ENCODE peak calls at places on chromosomes 12 and 14, in nine cellular contexts. One of them, this sample, is unnamed.

GRCh38 chr12:14773685-14774073 is 29.6 kb downstream of the WBP11 start:
- DNase-seq in cardiac muscle cell: no peak
- DNase-seq in fibroblast of lung: no peak
- DNase-seq in lower lobe of right lung: peak; percentile 53
- DNase-seq in pancreas: peak; percentile 73
- DNase-seq in left lung: peak; percentile 68
- DNase-seq in PC-9: no peak
- DNase-seq in gastrocnemius medialis: no peak
- DNase-seq in A673: no peak
- DNase-seq in this sample: no peak

GRCh38 chr12:93060666-93061413 is 131.7 kb upstream of the EEA1 start:
- DNase-seq in cardiac muscle cell: peak; percentile 80
- DNase-seq in left lung: no peak
- DNase-seq in fibroblast of lung: peak; percentile 47
- DNase-seq in lower lobe of right lung: no peak
- DNase-seq in gastrocnemius medialis: no peak
- DNase-seq in A673: peak; percentile 76
- DNase-seq in pancreas: no peak
- DNase-seq in PC-9: no peak
- DNase-seq in this sample: peak; percentile 30

GRCh38 chr12:47207829-47208248 is 128.1 kb upstream of the AMIGO2 start:
- DNase-seq in gastrocnemius medialis: no peak
- DNase-seq in left lung: no peak
- DNase-seq in PC-9: no peak
- DNase-seq in lower lobe of right lung: no peak
- DNase-seq in pancreas: no peak
- DNase-seq in cardiac muscle cell: no peak
- DNase-seq in fibroblast of lung: no peak
- DNase-seq in A673: no peak
- DNase-seq in this sample: no peak

GRCh38 chr14:59912443-59912842 is 7.5 kb upstream of the LRRC9 start:
- DNase-seq in A673: no peak
- DNase-seq in PC-9: no peak
- DNase-seq in fibroblast of lung: no peak
- DNase-seq in pancreas: no peak
- DNase-seq in cardiac muscle cell: no peak
- DNase-seq in gastrocnemius medialis: no peak
- DNase-seq in left lung: no peak
- DNase-seq in lower lobe of right lung: no peak
- DNase-seq in this sample: no peak

GRCh38 chr14:99137001-99137700 is 134.8 kb downstream of the BCL11B start:
- DNase-seq in PC-9: no peak
- DNase-seq in gastrocnemius medialis: no peak
- DNase-seq in fibroblast of lung: no peak
- DNase-seq in cardiac muscle cell: no peak
- DNase-seq in A673: no peak
- DNase-seq in pancreas: no peak
- DNase-seq in left lung: no peak
- DNase-seq in lower lobe of right lung: no peak
- DNase-seq in this sample: peak; percentile 22

GRCh38 chr14:94761348-94761998 is 8.4 kb downstream of the GSC start:
- DNase-seq in PC-9: no peak
- DNase-seq in A673: no peak
- DNase-seq in gastrocnemius medialis: peak; percentile 62
- DNase-seq in cardiac muscle cell: no peak
- DNase-seq in fibroblast of lung: no peak
- DNase-seq in left lung: no peak
- DNase-seq in lower lobe of right lung: no peak
- DNase-seq in pancreas: no peak
- DNase-seq in this sample: no peak

GRCh38 chr12:109160433-109160832 is 44.0 kb downstream of the ACACB start:
- DNase-seq in cardiac muscle cell: no peak
- DNase-seq in left lung: no peak
- DNase-seq in lower lobe of right lung: no peak
- DNase-seq in fibroblast of lung: no peak
- DNase-seq in PC-9: no peak
- DNase-seq in gastrocnemius medialis: peak; percentile 37
- DNase-seq in pancreas: no peak
- DNase-seq in A673: no peak
- DNase-seq in this sample: no peak

GRCh38 chr12:94174576-94174975 is 26.2 kb downstream of the PLXNC1 start:
- DNase-seq in lower lobe of right lung: peak; percentile 66
- DNase-seq in left lung: peak; percentile 78
- DNase-seq in PC-9: no peak
- DNase-seq in pancreas: no peak
- DNase-seq in fibroblast of lung: no peak
- DNase-seq in gastrocnemius medialis: no peak
- DNase-seq in cardiac muscle cell: no peak
- DNase-seq in A673: no peak
- DNase-seq in this sample: no peak

GRCh38 chr14:58560208-58560607 is 77.6 kb upstream of the DACT1 start:
- DNase-seq in PC-9: no peak
- DNase-seq in fibroblast of lung: peak; percentile 72
- DNase-seq in gastrocnemius medialis: no peak
- DNase-seq in lower lobe of right lung: no peak
- DNase-seq in cardiac muscle cell: peak; percentile 75
- DNase-seq in A673: peak; percentile 89
- DNase-seq in left lung: no peak
- DNase-seq in pancreas: no peak
- DNase-seq in this sample: no peak

GRCh38 chr12:1173806-1174617 is 183.0 kb downstream of the ERC1 start:
- DNase-seq in cardiac muscle cell: no peak
- DNase-seq in A673: no peak
- DNase-seq in fibroblast of lung: no peak
- DNase-seq in PC-9: no peak
- DNase-seq in lower lobe of right lung: no peak
- DNase-seq in gastrocnemius medialis: no peak
- DNase-seq in pancreas: no peak
- DNase-seq in left lung: no peak
- DNase-seq in this sample: no peak

GRCh38 chr14:104436741-104437701 is 142.5 kb upstream of the C14orf180 start:
- DNase-seq in cardiac muscle cell: no peak
- DNase-seq in lower lobe of right lung: peak; percentile 40
- DNase-seq in A673: no peak
- DNase-seq in fibroblast of lung: no peak
- DNase-seq in PC-9: no peak
- DNase-seq in gastrocnemius medialis: no peak
- DNase-seq in left lung: peak; percentile 71
- DNase-seq in pancreas: peak; percentile 83
- DNase-seq in this sample: peak; percentile 62

GRCh38 chr12:124326104-124326503 is 31.2 kb downstream of the RFLNA start:
- DNase-seq in pancreas: no peak
- DNase-seq in PC-9: no peak
- DNase-seq in lower lobe of right lung: no peak
- DNase-seq in left lung: peak; percentile 77
- DNase-seq in gastrocnemius medialis: no peak
- DNase-seq in A673: no peak
- DNase-seq in cardiac muscle cell: no peak
- DNase-seq in fibroblast of lung: no peak
- DNase-seq in this sample: no peak

GRCh38 chr14:59116984-59117415 is 71.5 kb upstream of the DAAM1 start:
- DNase-seq in left lung: no peak
- DNase-seq in gastrocnemius medialis: no peak
- DNase-seq in cardiac muscle cell: no peak
- DNase-seq in fibroblast of lung: peak; percentile 51
- DNase-seq in A673: no peak
- DNase-seq in pancreas: no peak
- DNase-seq in PC-9: no peak
- DNase-seq in lower lobe of right lung: no peak
- DNase-seq in this sample: no peak

GRCh38 chr12:122184522-122184921 is 1.6 kb downstream of the LRRC43 start:
- DNase-seq in left lung: no peak
- DNase-seq in lower lobe of right lung: no peak
- DNase-seq in PC-9: no peak
- DNase-seq in fibroblast of lung: no peak
- DNase-seq in pancreas: no peak
- DNase-seq in gastrocnemius medialis: no peak
- DNase-seq in A673: no peak
- DNase-seq in cardiac muscle cell: no peak
- DNase-seq in this sample: no peak

GRCh38 chr14:23095196-23096108 is at the start of gene C14orf119:
- DNase-seq in lower lobe of right lung: peak; percentile 99
- DNase-seq in left lung: peak; percentile 95
- DNase-seq in gastrocnemius medialis: peak; percentile 100
- DNase-seq in cardiac muscle cell: peak; percentile 100
- DNase-seq in PC-9: peak; percentile 96
- DNase-seq in A673: peak; percentile 100
- DNase-seq in pancreas: no peak
- DNase-seq in fibroblast of lung: peak; percentile 98
- DNase-seq in this sample: peak; percentile 97

GRCh38 chr14:34792593-34792992 is 78.2 kb upstream of the CFL2 start:
- DNase-seq in fibroblast of lung: no peak
- DNase-seq in A673: no peak
- DNase-seq in lower lobe of right lung: no peak
- DNase-seq in PC-9: no peak
- DNase-seq in gastrocnemius medialis: no peak
- DNase-seq in cardiac muscle cell: no peak
- DNase-seq in pancreas: no peak
- DNase-seq in left lung: no peak
- DNase-seq in this sample: no peak

GRCh38 chr12:110258466-110258865 is 22.6 kb upstream of the ATP2A2 start:
- DNase-seq in PC-9: no peak
- DNase-seq in left lung: no peak
- DNase-seq in pancreas: no peak
- DNase-seq in fibroblast of lung: no peak
- DNase-seq in lower lobe of right lung: no peak
- DNase-seq in cardiac muscle cell: no peak
- DNase-seq in A673: no peak
- DNase-seq in gastrocnemius medialis: no peak
- DNase-seq in this sample: no peak

GRCh38 chr14:38481939-38482678 is 226.2 kb upstream of the CLEC14A start:
- DNase-seq in lower lobe of right lung: peak; percentile 45
- DNase-seq in pancreas: no peak
- DNase-seq in cardiac muscle cell: peak; percentile 47
- DNase-seq in fibroblast of lung: peak; percentile 37
- DNase-seq in left lung: no peak
- DNase-seq in PC-9: peak; percentile 72
- DNase-seq in gastrocnemius medialis: no peak
- DNase-seq in A673: peak; percentile 5
- DNase-seq in this sample: no peak

GRCh38 chr14:101199028-101199770 is 295.7 kb upstream of the RTL1 start:
- DNase-seq in gastrocnemius medialis: no peak
- DNase-seq in pancreas: no peak
- DNase-seq in cardiac muscle cell: no peak
- DNase-seq in left lung: no peak
- DNase-seq in PC-9: no peak
- DNase-seq in lower lobe of right lung: peak; percentile 20
- DNase-seq in fibroblast of lung: no peak
- DNase-seq in A673: no peak
- DNase-seq in this sample: no peak

DNA sequence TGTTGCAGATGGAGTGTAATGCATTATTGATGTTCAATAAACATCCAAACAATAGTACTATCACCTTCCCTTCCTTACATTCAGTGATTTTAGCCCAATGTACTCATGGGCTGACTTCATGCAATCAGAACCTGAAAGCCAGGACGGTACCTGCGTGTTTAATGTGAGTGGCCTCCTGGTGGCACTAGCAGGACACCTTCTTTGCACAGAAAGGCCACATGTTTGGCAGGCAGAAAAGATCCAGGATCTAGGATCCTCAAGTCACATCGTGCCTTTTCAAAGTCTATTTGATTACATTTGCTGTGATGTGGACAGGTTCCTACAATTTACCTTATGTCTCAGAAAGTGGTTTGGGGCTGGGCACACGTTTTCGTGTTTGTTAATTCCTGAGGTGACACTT is 82.9 kb downstream of the NEDD1 start:
- DNase-seq in A673: peak; percentile 40
- DNase-seq in left lung: no peak
- DNase-seq in pancreas: no peak
- DNase-seq in cardiac muscle cell: peak; percentile 6
- DNase-seq in PC-9: peak; percentile 15
- DNase-seq in fibroblast of lung: peak; percentile 33
- DNase-seq in lower lobe of right lung: no peak
- DNase-seq in gastrocnemius medialis: no peak
- DNase-seq in this sample: no peak
- TF ChIP-seq CTCF in A673: peak; percentile 50
- TF ChIP-seq CTCF in left lung: no peak
- TF ChIP-seq CTCF in pancreas: no peak
- TF ChIP-seq CTCF in cardiac muscle cell: no peak
- TF ChIP-seq CTCF in PC-9: peak; percentile 53
- TF ChIP-seq CTCF in fibroblast of lung: no peak
- TF ChIP-seq CTCF in lower lobe of right lung: no peak
- TF ChIP-seq CTCF in gastrocnemius medialis: no peak
- TF ChIP-seq CTCF in this sample: no peak

DNA sequence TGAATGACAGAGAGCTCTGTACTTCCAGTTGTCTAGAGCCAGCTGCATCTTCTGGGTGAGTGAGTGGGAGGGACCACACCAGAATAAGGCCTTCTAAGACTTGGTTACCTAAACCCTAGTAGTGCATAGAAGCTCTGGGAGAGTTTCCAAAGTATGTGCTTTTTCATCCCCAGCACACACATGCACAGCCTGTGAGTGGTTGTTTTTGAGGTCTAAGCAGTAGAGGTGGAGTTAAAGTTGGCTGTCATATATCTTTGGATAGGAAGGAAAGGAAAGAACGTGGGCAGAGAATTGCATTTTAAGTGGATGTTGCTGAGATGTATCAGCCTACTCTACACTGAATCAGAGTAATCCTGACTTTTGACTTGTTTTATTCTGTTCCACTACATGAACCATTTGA is 51.7 kb upstream of the PRICKLE1 start:
- DNase-seq in gastrocnemius medialis: no peak
- DNase-seq in lower lobe of right lung: no peak
- DNase-seq in pancreas: no peak
- DNase-seq in A673: no peak
- DNase-seq in cardiac muscle cell: peak; percentile 37
- DNase-seq in left lung: no peak
- DNase-seq in fibroblast of lung: peak; percentile 78
- DNase-seq in PC-9: no peak
- DNase-seq in this sample: no peak
- H3K4me3 ChIP-seq in gastrocnemius medialis: no peak overlapping the region
- H3K4me3 ChIP-seq in lower lobe of right lung: no peak overlapping the region
- H3K4me3 ChIP-seq in pancreas: no peak overlapping the region
- H3K4me3 ChIP-seq in A673: no peak overlapping the region
- H3K4me3 ChIP-seq in cardiac muscle cell: no peak overlapping the region
- H3K4me3 ChIP-seq in left lung: no peak overlapping the region
- H3K4me3 ChIP-seq in fibroblast of lung: no peak overlapping the region
- H3K4me3 ChIP-seq in PC-9: no peak overlapping the region
- H3K4me3 ChIP-seq in this sample: no peak overlapping the region

DNA sequence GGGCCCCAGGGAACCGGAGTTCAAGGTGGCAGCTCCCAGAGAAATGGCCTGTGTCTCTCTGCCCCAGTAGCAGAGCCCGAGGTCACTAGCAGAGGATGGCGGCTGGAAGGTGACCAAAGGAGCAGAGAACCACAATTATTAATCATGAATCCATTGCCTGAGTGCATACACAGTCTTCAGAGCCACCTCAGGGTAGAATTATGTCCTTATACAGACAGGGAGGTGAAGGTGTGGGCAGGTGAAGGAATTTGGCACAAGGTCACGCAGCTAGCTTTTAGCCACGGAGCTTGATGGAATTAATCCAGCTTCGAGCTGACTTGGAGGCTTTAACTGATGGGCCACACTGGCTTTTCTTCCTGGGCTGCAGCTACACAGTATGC is 93.2 kb downstream of the LRRC74A start:
- DNase-seq in lower lobe of right lung: no peak
- DNase-seq in left lung: no peak
- DNase-seq in cardiac muscle cell: no peak
- DNase-seq in A673: no peak
- DNase-seq in gastrocnemius medialis: no peak
- DNase-seq in pancreas: no peak
- DNase-seq in PC-9: no peak
- DNase-seq in fibroblast of lung: peak; percentile 46
- DNase-seq in this sample: peak; percentile 64
- H3K4me1 ChIP-seq in lower lobe of right lung: peaks cover 42% of the 10 kb centered on the region
- H3K4me1 ChIP-seq in left lung: peaks cover 37% of the 10 kb centered on the region
- H3K4me1 ChIP-seq in cardiac muscle cell: peaks cover 53% of the 10 kb centered on the region
- H3K4me1 ChIP-seq in A673: peaks cover 86% of the 10 kb centered on the region
- H3K4me1 ChIP-seq in gastrocnemius medialis: peaks cover 47% of the 10 kb centered on the region
- H3K4me1 ChIP-seq in pancreas: peaks cover 31% of the 10 kb centered on the region
- H3K4me1 ChIP-seq in PC-9: peaks cover 74% of the 10 kb centered on the region
- H3K4me1 ChIP-seq in fibroblast of lung: peaks cover 38% of the 10 kb centered on the region
- H3K4me1 ChIP-seq in this sample: peaks cover 36% of the 10 kb centered on the region

GRCh38 chr12:2858944-2859352 is 2.1 kb upstream of the TEX52 start:
- DNase-seq in A673: no peak
- DNase-seq in pancreas: no peak
- DNase-seq in PC-9: no peak
- DNase-seq in lower lobe of right lung: no peak
- DNase-seq in left lung: no peak
- DNase-seq in cardiac muscle cell: no peak
- DNase-seq in gastrocnemius medialis: no peak
- DNase-seq in fibroblast of lung: no peak
- DNase-seq in this sample: no peak
- TF ChIP-seq CTCF in A673: no peak
- TF ChIP-seq CTCF in pancreas: no peak
- TF ChIP-seq CTCF in PC-9: no peak
- TF ChIP-seq CTCF in lower lobe of right lung: no peak
- TF ChIP-seq CTCF in left lung: no peak
- TF ChIP-seq CTCF in cardiac muscle cell: no peak
- TF ChIP-seq CTCF in gastrocnemius medialis: no peak
- TF ChIP-seq CTCF in fibroblast of lung: no peak
- TF ChIP-seq CTCF in this sample: no peak

This sample was measured in osteoblast.